ENCODE peak calls at places on chromosomes 2 and 18, in ten cellular contexts. R, A, N, Q, J, W, F, I, L and G are unnamed samples.

GRCh38 chr2:46827274-46827930 is 88.2 kb downstream of the MCFD2 start:
- DNase-seq in R (no peak), A (peak; percentile 53), N (no peak), Q (no peak), J (no peak), W (no peak), F (peak; percentile 93), I (no peak), L (no peak), G (no peak)

GRCh38 chr2:221068123-221068522 is 504.0 kb downstream of the EPHA4 start:
- DNase-seq in R (no peak), A (no peak), N (no peak), Q (no peak), J (no peak), W (no peak), F (no peak), I (no peak), L (no peak), G (no peak)

GRCh38 chr2:84493494-84493893 is 22.8 kb upstream of the DNAH6 start:
- DNase-seq in R (peak; percentile 19), A (no peak), N (no peak), Q (no peak), J (no peak), W (no peak), F (peak; percentile 96), I (no peak), L (no peak), G (no peak)

GRCh38 chr18:32868424-32868823 is 95.6 kb upstream of the KLHL14 start:
- DNase-seq in R (no peak), A (no peak), N (no peak), Q (no peak), J (no peak), W (no peak), F (no peak), I (no peak), L (no peak), G (no peak)

GRCh38 chr18:59605633-59606192 is 91.5 kb downstream of the CCBE1 start:
- DNase-seq in R (no peak), A (no peak), N (no peak), Q (no peak), J (no peak), W (no peak), F (no peak), I (no peak), L (no peak), G (no peak)

GRCh38 chr2:16025211-16025875 is 85.0 kb downstream of the MYCN start:
- DNase-seq in R (no peak), A (no peak), N (no peak), Q (no peak), J (no peak), W (no peak), F (no peak), I (no peak), L (no peak), G (no peak)

GRCh38 chr2:172995323-172996244 is 80.1 kb upstream of the MAP3K20 start:
- DNase-seq in R (no peak), A (no peak), N (no peak), Q (no peak), J (no peak), W (no peak), F (peak; percentile 90), I (no peak), L (peak; percentile 16), G (no peak)

GRCh38 chr18:12742453-12742852 is 39.6 kb downstream of the PSMG2 start:
- DNase-seq in R (no peak), A (no peak), N (no peak), Q (no peak), J (no peak), W (no peak), F (peak; percentile 91), I (no peak), L (no peak), G (no peak)

GRCh38 chr2:174662859-174663258 is 65.3 kb upstream of the WIPF1 start:
- DNase-seq in R (no peak), A (no peak), N (no peak), Q (no peak), J (no peak), W (no peak), F (no peak), I (no peak), L (no peak), G (no peak)
- H3K27ac ChIP-seq in R (no peak overlapping the region), A (no peak overlapping the region), N (no peak overlapping the region), Q (no peak overlapping the region), J (no peak overlapping the region), W (no peak overlapping the region), F (peak overlapping the region; percentile 97), I (no peak overlapping the region), L (peak overlapping the region; percentile 29), G (peak overlapping the region; percentile 86)

GRCh38 chr2:23423873-23424680 is 39.1 kb downstream of the KLHL29 start:
- DNase-seq in R (no peak), A (no peak), N (no peak), Q (no peak), J (peak; percentile 64), W (no peak), F (no peak), I (no peak), L (no peak), G (no peak)

GRCh38 chr2:23422089-23423061 is 37.4 kb downstream of the KLHL29 start:
- DNase-seq in R (no peak), A (no peak), N (no peak), Q (no peak), J (no peak), W (no peak), F (no peak), I (no peak), L (no peak), G (no peak)

GRCh38 chr2:23420840-23421476 is 36.0 kb downstream of the KLHL29 start:
- DNase-seq in R (no peak), A (no peak), N (no peak), Q (no peak), J (no peak), W (no peak), F (no peak), I (no peak), L (no peak), G (no peak)

GRCh38 chr2:23425338-23425871 is 40.4 kb downstream of the KLHL29 start:
- DNase-seq in R (peak; percentile 34), A (no peak), N (no peak), Q (no peak), J (peak; percentile 91), W (no peak), F (no peak), I (no peak), L (no peak), G (no peak)

DNA sequence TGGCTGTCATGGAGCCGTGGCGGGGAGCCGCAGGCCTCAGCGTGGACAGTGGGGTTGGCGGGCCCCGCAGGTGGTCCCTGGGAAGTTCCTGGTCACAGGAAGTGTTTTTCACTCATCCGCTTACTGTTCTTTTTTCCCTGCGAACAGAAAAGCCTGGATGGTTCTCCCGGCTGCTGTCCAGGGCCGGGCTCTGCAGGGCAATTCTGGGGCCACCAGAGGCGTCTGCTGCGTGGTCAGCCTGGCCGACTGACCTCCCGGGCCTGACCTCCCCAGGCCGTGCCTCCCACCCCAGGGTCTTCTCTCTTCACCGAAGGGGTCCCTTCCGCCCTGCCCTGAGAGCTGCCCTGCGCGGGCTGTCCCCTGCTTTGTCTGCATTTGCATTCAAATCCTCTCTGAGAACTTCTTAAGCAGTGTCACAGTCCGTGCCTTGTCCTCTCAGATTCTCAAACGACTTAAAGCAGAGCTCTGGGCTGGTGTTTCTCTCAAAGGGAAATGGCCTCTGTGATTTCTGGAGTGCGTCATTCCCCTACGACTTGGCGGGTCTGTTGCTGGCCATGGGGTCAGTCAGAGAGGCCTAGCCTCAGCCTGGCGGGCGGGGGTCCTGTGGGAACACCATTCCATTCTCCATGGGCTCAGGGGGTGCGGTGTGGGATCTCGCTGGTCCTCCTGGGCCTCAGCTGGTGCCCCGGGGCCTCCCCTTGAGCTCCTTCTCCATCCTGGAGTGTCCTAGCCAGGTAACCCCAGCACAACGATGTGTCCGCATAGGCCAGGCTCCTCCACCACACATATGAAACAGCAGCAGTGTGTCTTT is 38.3 kb downstream of the KLHL29 start:
- DNase-seq in R (peak; percentile 45), A (no peak), N (no peak), Q (no peak), J (peak; percentile 70), W (no peak), F (no peak), I (no peak), L (no peak), G (no peak)
- H3K27ac ChIP-seq in R (peak overlapping the region; percentile 54), A (no peak overlapping the region), N (no peak overlapping the region), Q (no peak overlapping the region), J (peak overlapping the region; percentile 93), W (no peak overlapping the region), F (no peak overlapping the region), I (no peak overlapping the region), L (no peak overlapping the region), G (no peak overlapping the region)

DNA sequence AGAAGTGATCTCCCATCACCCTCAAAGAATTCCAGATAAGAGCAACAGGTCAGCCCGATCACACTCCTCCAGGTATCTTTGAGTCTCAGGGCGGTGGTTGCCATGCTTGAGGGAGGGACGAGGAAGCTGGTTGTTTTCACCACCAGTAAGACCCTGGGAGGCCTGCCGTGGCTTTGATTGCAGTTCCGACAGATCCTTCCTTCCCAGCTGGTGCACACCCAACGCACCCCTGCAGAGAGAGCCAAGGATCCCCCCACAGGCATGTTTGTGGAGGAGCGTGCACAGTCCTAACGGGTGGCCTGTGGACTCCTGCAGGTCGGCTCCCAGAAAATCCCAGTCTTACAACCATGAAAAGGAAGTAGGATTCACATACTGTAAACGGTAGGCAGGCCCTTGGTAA is 13.8 kb upstream of the ZNF236 start:
- DNase-seq in R (no peak), A (no peak), N (no peak), Q (no peak), J (no peak), W (no peak), F (no peak), I (no peak), L (no peak), G (no peak)
- H3K27ac ChIP-seq in R (no peak overlapping the region), A (no peak overlapping the region), N (no peak overlapping the region), Q (no peak overlapping the region), J (no peak overlapping the region), W (no peak overlapping the region), F (no peak overlapping the region), I (no peak overlapping the region), L (no peak overlapping the region), G (no peak overlapping the region)

GRCh38 chr18:74916773-74917393 is 292.1 kb downstream of the PTGR3 start:
- DNase-seq in R (no peak), A (no peak), N (no peak), Q (no peak), J (no peak), W (no peak), F (no peak), I (no peak), L (no peak), G (no peak)

GRCh38 chr18:74918276-74918675 is 290.7 kb downstream of the PTGR3 start:
- DNase-seq in R (no peak), A (no peak), N (no peak), Q (no peak), J (no peak), W (no peak), F (no peak), I (no peak), L (no peak), G (no peak)

DNA sequence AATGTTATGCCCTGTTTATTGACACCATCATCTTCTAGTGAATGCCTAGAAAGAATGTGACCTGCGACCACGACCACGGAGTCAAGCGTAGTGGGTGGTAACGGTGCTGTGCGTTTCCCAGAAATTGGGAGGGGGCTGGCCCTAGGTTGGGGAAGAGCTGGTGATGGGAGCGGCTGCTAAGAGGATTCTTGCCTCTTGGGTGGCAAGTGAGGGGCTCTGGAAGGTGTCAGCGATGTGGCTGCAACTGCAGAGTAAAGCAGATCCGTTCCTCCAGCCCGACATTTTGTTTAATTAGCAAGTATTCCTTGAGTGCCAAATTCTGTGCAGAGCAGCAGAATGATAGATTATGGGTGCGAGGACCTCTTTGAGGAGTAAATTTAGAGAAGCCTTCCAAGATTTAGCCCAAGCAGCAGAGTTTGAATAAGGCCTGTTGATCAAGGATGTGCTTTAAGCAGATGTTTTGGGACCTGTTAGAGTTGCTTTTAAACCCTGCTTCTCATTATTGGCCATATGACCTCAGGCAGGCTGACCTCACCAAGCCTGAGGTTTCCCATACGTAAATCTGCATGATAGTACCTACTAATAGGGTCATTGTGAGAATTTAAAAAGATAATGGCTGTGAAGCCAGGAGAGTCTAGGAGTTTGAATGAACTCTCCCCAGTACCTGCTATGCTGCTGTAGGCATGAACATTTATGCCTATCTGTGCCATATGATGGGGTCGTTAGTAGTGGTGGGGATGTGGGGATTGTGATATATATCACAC is 287.7 kb downstream of the PTGR3 start:
- DNase-seq in R (no peak), A (no peak), N (no peak), Q (no peak), J (no peak), W (no peak), F (no peak), I (no peak), L (no peak), G (no peak)
- H3K27ac ChIP-seq in R (no peak overlapping the region), A (no peak overlapping the region), N (no peak overlapping the region), Q (no peak overlapping the region), J (no peak overlapping the region), W (no peak overlapping the region), F (no peak overlapping the region), I (no peak overlapping the region), L (no peak overlapping the region), G (no peak overlapping the region)